ENCODE peak calls at places on chromosomes 4 and X, in ten cellular contexts. One of them, this sample, is unnamed.

GRCh38 chr4:136306361-136306760 is 1225.9 kb downstream of the PCDH18 start:
- DNase-seq in colonic mucosa: no peak
- DNase-seq in cardiac muscle cell: no peak
- DNase-seq in progenitor cell of endocrine pancreas: no peak
- DNase-seq in activated B cell treated with CpG ODN at 0.5 μM for 24 hours: no peak
- DNase-seq in BE2C: peak
- DNase-seq in LNCaP clone FGC: no peak
- DNase-seq in PC-3: no peak
- DNase-seq in fibroblast of the aortic adventitia: no peak
- DNase-seq in nephron progenitor cell: no peak
- DNase-seq in this sample: no peak

GRCh38 chr4:99612281-99612680 is 37.7 kb downstream of the MTTP start:
- DNase-seq in colonic mucosa: no peak
- DNase-seq in BE2C: no peak
- DNase-seq in PC-3: no peak
- DNase-seq in cardiac muscle cell: no peak
- DNase-seq in activated B cell treated with CpG ODN at 0.5 μM for 24 hours: no peak
- DNase-seq in nephron progenitor cell: no peak
- DNase-seq in LNCaP clone FGC: no peak
- DNase-seq in progenitor cell of endocrine pancreas: no peak
- DNase-seq in fibroblast of the aortic adventitia: no peak
- DNase-seq in this sample: no peak

GRCh38 chrX:24294619-24295018 is 19.2 kb downstream of the SUPT20HL2 start:
- DNase-seq in BE2C: peak
- DNase-seq in activated B cell treated with CpG ODN at 0.5 μM for 24 hours: no peak
- DNase-seq in nephron progenitor cell: peak
- DNase-seq in colonic mucosa: no peak
- DNase-seq in LNCaP clone FGC: no peak
- DNase-seq in PC-3: peak
- DNase-seq in cardiac muscle cell: peak
- DNase-seq in progenitor cell of endocrine pancreas: no peak
- DNase-seq in fibroblast of the aortic adventitia: peak
- DNase-seq in this sample: no peak

GRCh38 chr4:20288846-20289512 is 37.3 kb downstream of the SLIT2 start:
- DNase-seq in progenitor cell of endocrine pancreas: no peak
- DNase-seq in activated B cell treated with CpG ODN at 0.5 μM for 24 hours: no peak
- DNase-seq in cardiac muscle cell: peak
- DNase-seq in BE2C: no peak
- DNase-seq in fibroblast of the aortic adventitia: peak
- DNase-seq in LNCaP clone FGC: no peak
- DNase-seq in colonic mucosa: no peak
- DNase-seq in nephron progenitor cell: no peak
- DNase-seq in PC-3: peak
- DNase-seq in this sample: no peak

GRCh38 chr4:41512139-41512538 is 25.8 kb upstream of the LIMCH1 start:
- DNase-seq in colonic mucosa: no peak
- DNase-seq in PC-3: no peak
- DNase-seq in nephron progenitor cell: no peak
- DNase-seq in LNCaP clone FGC: no peak
- DNase-seq in fibroblast of the aortic adventitia: no peak
- DNase-seq in BE2C: no peak
- DNase-seq in cardiac muscle cell: no peak
- DNase-seq in activated B cell treated with CpG ODN at 0.5 μM for 24 hours: no peak
- DNase-seq in progenitor cell of endocrine pancreas: no peak
- DNase-seq in this sample: no peak

GRCh38 chr4:47535567-47536147 is 50.6 kb downstream of the ATP10D start:
- DNase-seq in colonic mucosa: no peak
- DNase-seq in progenitor cell of endocrine pancreas: no peak
- DNase-seq in cardiac muscle cell: no peak
- DNase-seq in fibroblast of the aortic adventitia: no peak
- DNase-seq in activated B cell treated with CpG ODN at 0.5 μM for 24 hours: no peak
- DNase-seq in nephron progenitor cell: no peak
- DNase-seq in PC-3: no peak
- DNase-seq in BE2C: peak
- DNase-seq in LNCaP clone FGC: no peak
- DNase-seq in this sample: no peak

GRCh38 chr4:73684097-73684496 is 56.3 kb upstream of the CXCL8 start:
- DNase-seq in BE2C: no peak
- DNase-seq in progenitor cell of endocrine pancreas: no peak
- DNase-seq in LNCaP clone FGC: no peak
- DNase-seq in fibroblast of the aortic adventitia: peak
- DNase-seq in activated B cell treated with CpG ODN at 0.5 μM for 24 hours: no peak
- DNase-seq in colonic mucosa: no peak
- DNase-seq in cardiac muscle cell: no peak
- DNase-seq in PC-3: no peak
- DNase-seq in nephron progenitor cell: no peak
- DNase-seq in this sample: no peak

GRCh38 chr4:159248383-159249178 is 145.7 kb downstream of the RAPGEF2 start:
- DNase-seq in cardiac muscle cell: peak
- DNase-seq in LNCaP clone FGC: peak
- DNase-seq in activated B cell treated with CpG ODN at 0.5 μM for 24 hours: no peak
- DNase-seq in BE2C: no peak
- DNase-seq in colonic mucosa: no peak
- DNase-seq in fibroblast of the aortic adventitia: peak
- DNase-seq in progenitor cell of endocrine pancreas: no peak
- DNase-seq in nephron progenitor cell: no peak
- DNase-seq in PC-3: no peak
- DNase-seq in this sample: no peak

GRCh38 chr4:14708574-14708973 is 293.7 kb upstream of the CPEB2 start:
- DNase-seq in cardiac muscle cell: no peak
- DNase-seq in fibroblast of the aortic adventitia: no peak
- DNase-seq in LNCaP clone FGC: no peak
- DNase-seq in nephron progenitor cell: no peak
- DNase-seq in colonic mucosa: no peak
- DNase-seq in activated B cell treated with CpG ODN at 0.5 μM for 24 hours: no peak
- DNase-seq in progenitor cell of endocrine pancreas: no peak
- DNase-seq in PC-3: no peak
- DNase-seq in BE2C: no peak
- DNase-seq in this sample: no peak

GRCh38 chrX:4825550-4825949 is 1112.1 kb upstream of the PRKX start:
- DNase-seq in fibroblast of the aortic adventitia: no peak
- DNase-seq in LNCaP clone FGC: no peak
- DNase-seq in colonic mucosa: no peak
- DNase-seq in cardiac muscle cell: no peak
- DNase-seq in BE2C: no peak
- DNase-seq in PC-3: no peak
- DNase-seq in activated B cell treated with CpG ODN at 0.5 μM for 24 hours: no peak
- DNase-seq in nephron progenitor cell: no peak
- DNase-seq in progenitor cell of endocrine pancreas: no peak
- DNase-seq in this sample: no peak

GRCh38 chr4:99712530-99712929 is 54.9 kb upstream of the C4orf54 start:
- DNase-seq in LNCaP clone FGC: no peak
- DNase-seq in activated B cell treated with CpG ODN at 0.5 μM for 24 hours: no peak
- DNase-seq in fibroblast of the aortic adventitia: no peak
- DNase-seq in progenitor cell of endocrine pancreas: no peak
- DNase-seq in PC-3: no peak
- DNase-seq in BE2C: no peak
- DNase-seq in cardiac muscle cell: no peak
- DNase-seq in nephron progenitor cell: no peak
- DNase-seq in colonic mucosa: no peak
- DNase-seq in this sample: no peak

GRCh38 chr4:99463566-99463965 is 28.4 kb upstream of the ADH7 start:
- DNase-seq in LNCaP clone FGC: no peak
- DNase-seq in cardiac muscle cell: no peak
- DNase-seq in PC-3: peak
- DNase-seq in progenitor cell of endocrine pancreas: no peak
- DNase-seq in fibroblast of the aortic adventitia: no peak
- DNase-seq in colonic mucosa: no peak
- DNase-seq in nephron progenitor cell: no peak
- DNase-seq in activated B cell treated with CpG ODN at 0.5 μM for 24 hours: no peak
- DNase-seq in BE2C: no peak
- DNase-seq in this sample: no peak

GRCh38 chr4:17958185-17958584 is 63.4 kb downstream of the LCORL start:
- DNase-seq in fibroblast of the aortic adventitia: peak
- DNase-seq in PC-3: no peak
- DNase-seq in cardiac muscle cell: no peak
- DNase-seq in activated B cell treated with CpG ODN at 0.5 μM for 24 hours: no peak
- DNase-seq in progenitor cell of endocrine pancreas: no peak
- DNase-seq in LNCaP clone FGC: no peak
- DNase-seq in nephron progenitor cell: no peak
- DNase-seq in colonic mucosa: no peak
- DNase-seq in BE2C: no peak
- DNase-seq in this sample: no peak

GRCh38 chr4:82842593-82842992 is 44.0 kb upstream of the SCD5 start:
- DNase-seq in LNCaP clone FGC: no peak
- DNase-seq in nephron progenitor cell: no peak
- DNase-seq in colonic mucosa: no peak
- DNase-seq in fibroblast of the aortic adventitia: peak
- DNase-seq in activated B cell treated with CpG ODN at 0.5 μM for 24 hours: no peak
- DNase-seq in progenitor cell of endocrine pancreas: no peak
- DNase-seq in PC-3: no peak
- DNase-seq in cardiac muscle cell: peak
- DNase-seq in BE2C: no peak
- DNase-seq in this sample: no peak

GRCh38 chr4:82833696-82834313 is 35.2 kb upstream of the SCD5 start:
- DNase-seq in colonic mucosa: peak
- DNase-seq in activated B cell treated with CpG ODN at 0.5 μM for 24 hours: no peak
- DNase-seq in PC-3: peak
- DNase-seq in progenitor cell of endocrine pancreas: no peak
- DNase-seq in BE2C: no peak
- DNase-seq in fibroblast of the aortic adventitia: peak
- DNase-seq in cardiac muscle cell: peak
- DNase-seq in nephron progenitor cell: no peak
- DNase-seq in LNCaP clone FGC: no peak
- DNase-seq in this sample: no peak

GRCh38 chr4:82839624-82840023 is 41.0 kb upstream of the SCD5 start:
- DNase-seq in nephron progenitor cell: no peak
- DNase-seq in progenitor cell of endocrine pancreas: no peak
- DNase-seq in PC-3: no peak
- DNase-seq in fibroblast of the aortic adventitia: no peak
- DNase-seq in activated B cell treated with CpG ODN at 0.5 μM for 24 hours: no peak
- DNase-seq in BE2C: no peak
- DNase-seq in LNCaP clone FGC: no peak
- DNase-seq in cardiac muscle cell: no peak
- DNase-seq in colonic mucosa: no peak
- DNase-seq in this sample: no peak
- TF ChIP-seq CTCF in nephron progenitor cell: no peak
- TF ChIP-seq CTCF in progenitor cell of endocrine pancreas: no peak
- TF ChIP-seq CTCF in PC-3: no peak
- TF ChIP-seq CTCF in fibroblast of the aortic adventitia: no peak
- TF ChIP-seq CTCF in activated B cell treated with CpG ODN at 0.5 μM for 24 hours: no peak
- TF ChIP-seq CTCF in BE2C: no peak
- TF ChIP-seq CTCF in LNCaP clone FGC: no peak
- TF ChIP-seq CTCF in cardiac muscle cell: no peak
- TF ChIP-seq CTCF in colonic mucosa: no peak
- TF ChIP-seq CTCF in this sample: no peak

DNA sequence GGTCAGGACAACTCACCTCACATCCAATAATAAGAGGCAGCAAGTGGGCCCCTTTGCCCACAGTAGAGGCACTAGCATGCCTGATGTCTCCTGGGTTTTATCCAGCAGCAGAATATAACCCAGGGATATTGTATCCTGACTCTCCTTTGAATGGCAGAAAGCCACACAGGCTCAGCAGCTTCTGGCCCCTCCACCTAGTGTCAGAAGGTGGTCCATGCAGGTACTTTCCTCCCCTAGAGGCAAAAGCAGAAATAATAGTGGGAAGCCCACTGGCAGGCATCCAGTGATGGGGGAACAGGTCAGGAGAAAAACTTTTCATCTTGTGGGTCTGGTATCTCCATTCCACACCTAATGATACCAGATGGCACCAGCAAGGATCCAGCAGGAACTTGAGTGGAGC is 75.5 kb upstream of the IRS4 start:
- DNase-seq in PC-3: no peak
- DNase-seq in colonic mucosa: no peak
- DNase-seq in nephron progenitor cell: peak
- DNase-seq in cardiac muscle cell: no peak
- DNase-seq in progenitor cell of endocrine pancreas: no peak
- DNase-seq in BE2C: no peak
- DNase-seq in fibroblast of the aortic adventitia: no peak
- DNase-seq in LNCaP clone FGC: no peak
- DNase-seq in activated B cell treated with CpG ODN at 0.5 μM for 24 hours: no peak
- DNase-seq in this sample: no peak
- TF ChIP-seq CTCF in PC-3: peak
- TF ChIP-seq CTCF in colonic mucosa: no peak
- TF ChIP-seq CTCF in nephron progenitor cell: peak
- TF ChIP-seq CTCF in cardiac muscle cell: no peak
- TF ChIP-seq CTCF in progenitor cell of endocrine pancreas: peak
- TF ChIP-seq CTCF in BE2C: no peak
- TF ChIP-seq CTCF in fibroblast of the aortic adventitia: no peak
- TF ChIP-seq CTCF in LNCaP clone FGC: no peak
- TF ChIP-seq CTCF in activated B cell treated with CpG ODN at 0.5 μM for 24 hours: no peak
- TF ChIP-seq CTCF in this sample: peak

GRCh38 chr4:139562839-139563238 is 6.8 kb upstream of the SETD7 start:
- DNase-seq in nephron progenitor cell: no peak
- DNase-seq in cardiac muscle cell: no peak
- DNase-seq in fibroblast of the aortic adventitia: no peak
- DNase-seq in BE2C: no peak
- DNase-seq in progenitor cell of endocrine pancreas: no peak
- DNase-seq in colonic mucosa: no peak
- DNase-seq in activated B cell treated with CpG ODN at 0.5 μM for 24 hours: no peak
- DNase-seq in PC-3: no peak
- DNase-seq in LNCaP clone FGC: no peak
- DNase-seq in this sample: no peak

GRCh38 chr4:139568206-139568969 is 12.4 kb upstream of the SETD7 start:
- DNase-seq in BE2C: no peak
- DNase-seq in LNCaP clone FGC: no peak
- DNase-seq in nephron progenitor cell: no peak
- DNase-seq in activated B cell treated with CpG ODN at 0.5 μM for 24 hours: no peak
- DNase-seq in colonic mucosa: no peak
- DNase-seq in cardiac muscle cell: peak
- DNase-seq in PC-3: no peak
- DNase-seq in fibroblast of the aortic adventitia: no peak
- DNase-seq in progenitor cell of endocrine pancreas: no peak
- DNase-seq in this sample: no peak

GRCh38 chr4:139563515-139563914 is 7.5 kb upstream of the SETD7 start:
- DNase-seq in cardiac muscle cell: no peak
- DNase-seq in BE2C: no peak
- DNase-seq in nephron progenitor cell: no peak
- DNase-seq in progenitor cell of endocrine pancreas: no peak
- DNase-seq in activated B cell treated with CpG ODN at 0.5 μM for 24 hours: no peak
- DNase-seq in fibroblast of the aortic adventitia: no peak
- DNase-seq in PC-3: no peak
- DNase-seq in colonic mucosa: no peak
- DNase-seq in LNCaP clone FGC: no peak
- DNase-seq in this sample: no peak

GRCh38 chr4:139562067-139562684 is 6.2 kb upstream of the SETD7 start:
- DNase-seq in LNCaP clone FGC: no peak
- DNase-seq in activated B cell treated with CpG ODN at 0.5 μM for 24 hours: no peak
- DNase-seq in progenitor cell of endocrine pancreas: no peak
- DNase-seq in PC-3: no peak
- DNase-seq in BE2C: no peak
- DNase-seq in cardiac muscle cell: no peak
- DNase-seq in colonic mucosa: no peak
- DNase-seq in nephron progenitor cell: no peak
- DNase-seq in fibroblast of the aortic adventitia: no peak
- DNase-seq in this sample: no peak

GRCh38 chr4:139564502-139564901 is 8.5 kb upstream of the SETD7 start:
- DNase-seq in LNCaP clone FGC: no peak
- DNase-seq in progenitor cell of endocrine pancreas: no peak
- DNase-seq in colonic mucosa: no peak
- DNase-seq in PC-3: no peak
- DNase-seq in fibroblast of the aortic adventitia: no peak
- DNase-seq in nephron progenitor cell: no peak
- DNase-seq in activated B cell treated with CpG ODN at 0.5 μM for 24 hours: no peak
- DNase-seq in BE2C: no peak
- DNase-seq in cardiac muscle cell: no peak
- DNase-seq in this sample: no peak
- TF ChIP-seq CTCF in LNCaP clone FGC: no peak
- TF ChIP-seq CTCF in progenitor cell of endocrine pancreas: no peak
- TF ChIP-seq CTCF in colonic mucosa: peak
- TF ChIP-seq CTCF in PC-3: no peak
- TF ChIP-seq CTCF in fibroblast of the aortic adventitia: no peak
- TF ChIP-seq CTCF in nephron progenitor cell: no peak
- TF ChIP-seq CTCF in activated B cell treated with CpG ODN at 0.5 μM for 24 hours: no peak
- TF ChIP-seq CTCF in BE2C: peak
- TF ChIP-seq CTCF in cardiac muscle cell: peak
- TF ChIP-seq CTCF in this sample: no peak

GRCh38 chr4:36414248-36414647 is 132.8 kb downstream of the DTHD1 start:
- DNase-seq in cardiac muscle cell: no peak
- DNase-seq in LNCaP clone FGC: peak
- DNase-seq in nephron progenitor cell: no peak
- DNase-seq in colonic mucosa: no peak
- DNase-seq in PC-3: peak
- DNase-seq in fibroblast of the aortic adventitia: no peak
- DNase-seq in activated B cell treated with CpG ODN at 0.5 μM for 24 hours: no peak
- DNase-seq in progenitor cell of endocrine pancreas: no peak
- DNase-seq in BE2C: no peak
- DNase-seq in this sample: no peak
- TF ChIP-seq CTCF in cardiac muscle cell: no peak
- TF ChIP-seq CTCF in LNCaP clone FGC: peak
- TF ChIP-seq CTCF in nephron progenitor cell: peak
- TF ChIP-seq CTCF in colonic mucosa: no peak
- TF ChIP-seq CTCF in PC-3: peak
- TF ChIP-seq CTCF in fibroblast of the aortic adventitia: no peak
- TF ChIP-seq CTCF in activated B cell treated with CpG ODN at 0.5 μM for 24 hours: no peak
- TF ChIP-seq CTCF in progenitor cell of endocrine pancreas: peak
- TF ChIP-seq CTCF in BE2C: no peak
- TF ChIP-seq CTCF in this sample: peak

This sample was measured in type B pancreatic cell.